ENCODE peak calls at places on chromosomes 4 and X, in six cellular contexts. One of them, this sample, is unnamed.
A peak's percentile ranks its signal among the peaks of the same experiment; 100 is the strongest.

GRCh38 chr4:123555500-123556273 is 159.1 kb downstream of the SPRY1 start:
- DNase-seq in IMR-90: peak; percentile 74
- DNase-seq in mesendoderm: peak; percentile 23
- DNase-seq in mesenchymal stem cell: peak; percentile 86
- DNase-seq in H1: no peak
- DNase-seq in neuronal stem cell: no peak
- DNase-seq in this sample: no peak

GRCh38 chrX:151019837-151020236 is 36.7 kb downstream of the HMGB3 start:
- DNase-seq in IMR-90: peak; percentile 46
- DNase-seq in mesendoderm: no peak
- DNase-seq in mesenchymal stem cell: peak; percentile 10
- DNase-seq in H1: no peak
- DNase-seq in neuronal stem cell: no peak
- DNase-seq in this sample: no peak

GRCh38 chr4:6125103-6125651 is 75.2 kb downstream of the JAKMIP1 start:
- DNase-seq in IMR-90: no peak
- DNase-seq in mesendoderm: no peak
- DNase-seq in mesenchymal stem cell: no peak
- DNase-seq in H1: no peak
- DNase-seq in neuronal stem cell: no peak
- DNase-seq in this sample: peak; percentile 22

GRCh38 chr4:105978684-105979296 is 83.5 kb downstream of the NPNT start:
- DNase-seq in IMR-90: no peak
- DNase-seq in mesendoderm: no peak
- DNase-seq in mesenchymal stem cell: peak; percentile 85
- DNase-seq in H1: no peak
- DNase-seq in neuronal stem cell: no peak
- DNase-seq in this sample: no peak

GRCh38 chr4:25088342-25088952 is 57.7 kb upstream of the LGI2 start:
- DNase-seq in IMR-90: peak; percentile 13
- DNase-seq in mesendoderm: no peak
- DNase-seq in mesenchymal stem cell: no peak
- DNase-seq in H1: no peak
- DNase-seq in neuronal stem cell: no peak
- DNase-seq in this sample: no peak

GRCh38 chr4:25503779-25504178 is 126.7 kb downstream of the ANAPC4 start:
- DNase-seq in IMR-90: no peak
- DNase-seq in mesendoderm: no peak
- DNase-seq in mesenchymal stem cell: no peak
- DNase-seq in H1: no peak
- DNase-seq in neuronal stem cell: no peak
- DNase-seq in this sample: no peak

GRCh38 chrX:49073641-49074575 is at the start of gene PRAF2:
- DNase-seq in IMR-90: peak; percentile 89
- DNase-seq in mesendoderm: peak; percentile 95
- DNase-seq in mesenchymal stem cell: peak; percentile 90
- DNase-seq in H1: peak; percentile 46
- DNase-seq in neuronal stem cell: peak; percentile 74
- DNase-seq in this sample: peak; percentile 89

GRCh38 chr4:183240581-183241321 is 79.3 kb downstream of the CLDN22 start:
- DNase-seq in IMR-90: no peak
- DNase-seq in mesendoderm: peak; percentile 65
- DNase-seq in mesenchymal stem cell: peak; percentile 8
- DNase-seq in H1: no peak
- DNase-seq in neuronal stem cell: no peak
- DNase-seq in this sample: peak; percentile 41

GRCh38 chrX:103774070-103774642 is 2.5 kb upstream of the PLP1 start:
- DNase-seq in IMR-90: peak; percentile 52
- DNase-seq in mesendoderm: no peak
- DNase-seq in mesenchymal stem cell: peak; percentile 18
- DNase-seq in H1: no peak
- DNase-seq in neuronal stem cell: no peak
- DNase-seq in this sample: peak; percentile 46
- H3K18ac ChIP-seq in IMR-90: no peak overlapping the region
- H3K18ac ChIP-seq in mesendoderm: no peak overlapping the region
- H3K18ac ChIP-seq in mesenchymal stem cell: no peak overlapping the region
- H3K18ac ChIP-seq in H1: no peak overlapping the region
- H3K18ac ChIP-seq in neuronal stem cell: no peak overlapping the region
- H3K18ac ChIP-seq in this sample: no peak overlapping the region

GRCh38 chrX:87376896-87377295 is 140.7 kb upstream of the KLHL4 start:
- DNase-seq in IMR-90: no peak
- DNase-seq in mesendoderm: no peak
- DNase-seq in mesenchymal stem cell: no peak
- DNase-seq in H1: no peak
- DNase-seq in neuronal stem cell: no peak
- DNase-seq in this sample: no peak
- H2BK15ac ChIP-seq in IMR-90: no peak overlapping the region
- H2BK15ac ChIP-seq in mesendoderm: no peak overlapping the region
- H2BK15ac ChIP-seq in mesenchymal stem cell: no peak overlapping the region
- H2BK15ac ChIP-seq in H1: no peak overlapping the region
- H2BK15ac ChIP-seq in neuronal stem cell: no peak overlapping the region
- H2BK15ac ChIP-seq in this sample: no peak overlapping the region

DNA sequence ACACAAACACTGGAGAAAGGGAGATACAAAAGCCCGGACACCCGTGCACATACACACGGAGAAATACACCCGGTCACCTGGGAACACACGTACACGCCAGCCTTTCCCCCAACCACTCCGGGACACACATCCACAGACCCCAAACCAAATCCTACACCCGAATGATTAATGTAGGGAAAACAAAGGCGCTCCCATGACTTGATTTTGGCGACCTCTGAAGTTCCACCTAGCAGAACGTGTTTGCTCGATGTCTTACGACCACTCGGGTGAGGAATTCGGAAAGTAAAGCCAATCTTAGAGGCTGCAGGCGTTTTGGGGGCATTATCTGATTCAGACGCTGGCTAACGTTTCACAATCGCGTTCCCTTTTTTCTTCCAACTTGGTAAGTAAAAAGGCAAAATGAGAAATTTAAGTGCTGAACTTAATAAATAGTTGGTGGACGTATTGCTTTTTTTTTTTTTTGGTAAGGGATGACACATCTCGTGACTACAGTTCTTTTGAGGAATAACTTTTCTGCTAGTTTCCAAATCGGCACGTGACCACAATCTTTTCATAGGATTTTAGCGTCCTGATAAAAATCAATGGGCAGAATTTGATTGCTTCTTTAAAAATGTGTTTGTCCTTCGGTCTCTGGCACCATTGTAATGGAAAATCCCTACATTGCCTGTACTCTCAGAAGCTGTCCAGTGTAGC is 737 bp downstream of the RAB9A start:
- DNase-seq in IMR-90: peak; percentile 40
- DNase-seq in mesendoderm: peak; percentile 53
- DNase-seq in mesenchymal stem cell: peak; percentile 47
- DNase-seq in H1: no peak
- DNase-seq in neuronal stem cell: no peak
- DNase-seq in this sample: no peak
- H2BK5ac ChIP-seq in IMR-90: peak overlapping the region; percentile 73
- H2BK5ac ChIP-seq in mesendoderm: no peak overlapping the region
- H2BK5ac ChIP-seq in mesenchymal stem cell: no peak overlapping the region
- H2BK5ac ChIP-seq in H1: peak overlapping the region; percentile 52
- H2BK5ac ChIP-seq in neuronal stem cell: no peak overlapping the region
- H2BK5ac ChIP-seq in this sample: no peak overlapping the region

DNA sequence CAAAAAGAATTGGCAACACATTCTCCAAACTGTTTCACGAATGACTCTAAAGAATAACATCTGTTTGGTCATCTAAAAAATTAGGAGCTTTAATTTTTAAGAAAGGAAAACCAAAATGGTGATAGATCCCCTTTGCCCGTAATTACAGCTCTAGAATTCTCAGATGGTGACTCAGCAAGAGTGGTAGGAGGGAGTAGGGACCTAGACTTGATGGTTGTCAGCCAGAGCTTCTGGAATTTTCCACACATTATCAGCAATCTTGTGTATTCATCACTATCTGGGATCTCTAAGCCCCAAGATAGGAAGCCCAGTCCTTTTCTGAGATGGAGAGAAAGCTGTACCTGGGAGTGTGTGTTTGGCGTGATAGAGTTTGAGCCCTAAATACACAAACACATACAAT is 103.9 kb upstream of the RAB40AL start:
- DNase-seq in IMR-90: peak; percentile 41
- DNase-seq in mesendoderm: peak; percentile 90
- DNase-seq in mesenchymal stem cell: peak; percentile 50
- DNase-seq in H1: no peak
- DNase-seq in neuronal stem cell: no peak
- DNase-seq in this sample: no peak
- H3K18ac ChIP-seq in IMR-90: no peak overlapping the region
- H3K18ac ChIP-seq in mesendoderm: no peak overlapping the region
- H3K18ac ChIP-seq in mesenchymal stem cell: no peak overlapping the region
- H3K18ac ChIP-seq in H1: no peak overlapping the region
- H3K18ac ChIP-seq in neuronal stem cell: no peak overlapping the region
- H3K18ac ChIP-seq in this sample: no peak overlapping the region

GRCh38 chr4:110306363-110306762 is 107.9 kb upstream of the ELOVL6 start:
- DNase-seq in IMR-90: no peak
- DNase-seq in mesendoderm: no peak
- DNase-seq in mesenchymal stem cell: no peak
- DNase-seq in H1: no peak
- DNase-seq in neuronal stem cell: no peak
- DNase-seq in this sample: no peak
- H2BK15ac ChIP-seq in IMR-90: no peak overlapping the region
- H2BK15ac ChIP-seq in mesendoderm: no peak overlapping the region
- H2BK15ac ChIP-seq in mesenchymal stem cell: no peak overlapping the region
- H2BK15ac ChIP-seq in H1: no peak overlapping the region
- H2BK15ac ChIP-seq in neuronal stem cell: no peak overlapping the region
- H2BK15ac ChIP-seq in this sample: no peak overlapping the region

GRCh38 chr4:151322565-151322964 is 2.8 kb downstream of the SH3D19 start:
- DNase-seq in IMR-90: no peak
- DNase-seq in mesendoderm: no peak
- DNase-seq in mesenchymal stem cell: no peak
- DNase-seq in H1: no peak
- DNase-seq in neuronal stem cell: no peak
- DNase-seq in this sample: no peak

GRCh38 chr4:151329217-151330007 is 4.0 kb upstream of the SH3D19 start:
- DNase-seq in IMR-90: peak; percentile 40
- DNase-seq in mesendoderm: no peak
- DNase-seq in mesenchymal stem cell: no peak
- DNase-seq in H1: no peak
- DNase-seq in neuronal stem cell: no peak
- DNase-seq in this sample: no peak

GRCh38 chr4:151324124-151324448 is 1.3 kb downstream of the SH3D19 start:
- DNase-seq in IMR-90: no peak
- DNase-seq in mesendoderm: no peak
- DNase-seq in mesenchymal stem cell: peak; percentile 21
- DNase-seq in H1: no peak
- DNase-seq in neuronal stem cell: no peak
- DNase-seq in this sample: no peak

GRCh38 chr4:151324449-151325319 is 721 bp downstream of the SH3D19 start:
- DNase-seq in IMR-90: peak; percentile 47
- DNase-seq in mesendoderm: peak; percentile 93
- DNase-seq in mesenchymal stem cell: peak; percentile 87
- DNase-seq in H1: peak; percentile 41
- DNase-seq in neuronal stem cell: peak; percentile 77
- DNase-seq in this sample: peak; percentile 79

GRCh38 chr4:151325320-151326246 is at the start of gene SH3D19:
- DNase-seq in IMR-90: peak; percentile 19
- DNase-seq in mesendoderm: peak; percentile 82
- DNase-seq in mesenchymal stem cell: peak; percentile 76
- DNase-seq in H1: no peak
- DNase-seq in neuronal stem cell: peak; percentile 57
- DNase-seq in this sample: peak; percentile 52
- H2BK5ac ChIP-seq in IMR-90: no peak within 1 kb of the TSS
- H2BK5ac ChIP-seq in mesendoderm: peak within 1 kb of the TSS; percentile 91
- H2BK5ac ChIP-seq in mesenchymal stem cell: no peak within 1 kb of the TSS
- H2BK5ac ChIP-seq in H1: peak within 1 kb of the TSS; percentile 91
- H2BK5ac ChIP-seq in neuronal stem cell: peak within 1 kb of the TSS; percentile 99
- H2BK5ac ChIP-seq in this sample: no peak within 1 kb of the TSS

DNA sequence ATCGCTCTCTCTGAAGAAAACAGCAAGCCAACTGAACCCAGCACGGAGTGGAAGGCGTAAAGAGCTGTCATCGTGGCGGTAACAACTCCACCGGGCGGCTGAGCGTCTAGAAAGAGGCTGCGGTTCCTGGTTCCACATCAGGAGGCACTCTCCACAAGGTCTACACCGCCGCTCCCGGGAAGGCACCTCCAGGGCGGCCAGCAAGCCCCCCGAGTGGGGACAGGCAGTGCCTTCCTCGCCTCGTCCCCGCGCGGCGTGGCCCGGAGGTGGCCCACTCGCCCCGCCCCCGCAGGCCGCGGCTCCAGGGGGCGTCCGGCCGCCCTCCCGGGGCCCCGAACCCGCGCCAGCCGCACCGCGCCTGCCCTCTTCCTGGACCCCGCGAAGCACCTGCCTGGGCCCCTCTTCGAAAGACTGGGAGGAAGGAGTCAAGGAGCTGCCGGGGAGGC is 747 bp downstream of the KLHL8 start:
- DNase-seq in IMR-90: peak; percentile 33
- DNase-seq in mesendoderm: peak; percentile 37
- DNase-seq in mesenchymal stem cell: peak; percentile 49
- DNase-seq in H1: no peak
- DNase-seq in neuronal stem cell: no peak
- DNase-seq in this sample: peak; percentile 38
- H3K18ac ChIP-seq in IMR-90: no peak overlapping the region
- H3K18ac ChIP-seq in mesendoderm: peak overlapping the region; percentile 12
- H3K18ac ChIP-seq in mesenchymal stem cell: peak overlapping the region; percentile 23
- H3K18ac ChIP-seq in H1: peak overlapping the region; percentile 99
- H3K18ac ChIP-seq in neuronal stem cell: peak overlapping the region; percentile 100
- H3K18ac ChIP-seq in this sample: peak overlapping the region; percentile 78